ENCODE peak calls at places on chromosome 7, in five cellular contexts. I, T, X, O and U are unnamed samples.
A peak's percentile ranks its signal among the peaks of the same experiment; 100 is the strongest.

GRCh38 chr7:81769891-81770818 is at the start of gene HGF:
- DNase-seq in O (no peak), T (no peak), I (peak; percentile 52), X (peak; percentile 74), U (no peak)

GRCh38 chr7:12623223-12623622 is 52.7 kb downstream of the SCIN start:
- DNase-seq in T (no peak), X (no peak), I (no peak), O (no peak), U (no peak)

GRCh38 chr7:411677-412312 is 107.9 kb downstream of the PDGFA start:
- DNase-seq in O (no peak), T (no peak), X (no peak), I (peak; percentile 25), U (no peak)

GRCh38 chr7:45576249-45576929 is 2.2 kb downstream of the ADCY1 start:
- DNase-seq in O (no peak), I (no peak), T (no peak), X (no peak), U (no peak)

GRCh38 chr7:55065511-55066229 is 46.9 kb downstream of the EGFR start:
- DNase-seq in I (no peak), O (peak; percentile 72), X (peak; percentile 97), T (peak; percentile 44), U (no peak)

GRCh38 chr7:114647518-114647917 is 232.9 kb downstream of the FOXP2 start:
- DNase-seq in I (no peak), X (no peak), O (no peak), T (no peak), U (no peak)

GRCh38 chr7:30988346-30989005 is 24.7 kb downstream of the GHRHR start:
- DNase-seq in X (peak; percentile 29), I (peak; percentile 80), O (peak; percentile 18), T (no peak), U (no peak)

GRCh38 chr7:6162331-6162620 is 110.1 kb downstream of the CYTH3 start:
- DNase-seq in O (no peak), X (no peak), I (no peak), T (no peak), U (no peak)

GRCh38 chr7:114703677-114704076 is 218.2 kb upstream of the MDFIC start:
- DNase-seq in T (no peak), I (no peak), X (peak; percentile 52), O (peak; percentile 20), U (no peak)

GRCh38 chr7:73850781-73851207 is 8.5 kb upstream of the METTL27 start:
- DNase-seq in O (peak; percentile 95), T (peak; percentile 97), X (peak; percentile 98), I (no peak), U (no peak)

GRCh38 chr7:27155816-27156507 is 513 bp downstream of the HOXA7 start:
- DNase-seq in X (peak; percentile 50), I (peak; percentile 37), O (peak; percentile 80), T (no peak), U (no peak)

GRCh38 chr7:33040803-33041516 is 21.6 kb downstream of the NT5C3A start:
- DNase-seq in X (peak; percentile 29), T (peak; percentile 39), I (peak; percentile 49), O (peak; percentile 91), U (peak; percentile 70)